ENCODE peak calls at places on chromosome 16, in nine cellular contexts. T, P, U, J, Z, D, M, A and Q are unnamed samples.

GRCh38 chr16:84562174-84562815 is 55.6 kb downstream of the COTL1 start:
- DNase-seq in M (no peak), J (no peak), Z (no peak), U (no peak), D (no peak), A (no peak), P (peak; percentile 23), T (no peak), Q (no peak)

GRCh38 chr16:50213939-50214519 is 52.3 kb upstream of the ADCY7 start:
- DNase-seq in M (peak; percentile 56), T (no peak), J (peak; percentile 72), D (no peak), Z (no peak), A (no peak), P (no peak), U (no peak), Q (peak; percentile 53)

GRCh38 chr16:81035975-81036750 is 521 bp downstream of the ATMIN start:
- DNase-seq in A (no peak), T (peak; percentile 23), P (peak; percentile 48), M (peak; percentile 31), Z (peak; percentile 61), J (peak; percentile 21), U (no peak), D (peak; percentile 20), Q (peak; percentile 4)

GRCh38 chr16:1048442-1049112 is 24.0 kb upstream of the SSTR5 start:
- DNase-seq in M (peak; percentile 17), A (no peak), T (peak; percentile 53), U (peak; percentile 75), P (peak; percentile 26), D (peak; percentile 75), Z (peak; percentile 87), J (peak; percentile 39), Q (no peak)

GRCh38 chr16:52050418-52050817 is 496.5 kb downstream of the TOX3 start:
- DNase-seq in M (peak; percentile 69), J (peak; percentile 1), Z (no peak), P (no peak), U (no peak), D (no peak), T (no peak), A (no peak), Q (no peak)

GRCh38 chr16:79712273-79712672 is 111.7 kb upstream of the MAF start:
- DNase-seq in M (no peak), D (no peak), T (no peak), Z (no peak), U (no peak), P (no peak), J (no peak), A (no peak), Q (no peak)

GRCh38 chr16:77871932-77872331 is 83.6 kb downstream of the VAT1L start:
- DNase-seq in A (no peak), D (no peak), P (no peak), T (no peak), M (no peak), U (no peak), Z (no peak), J (no peak), Q (no peak)

GRCh38 chr16:2786061-2786825 is 1.1 kb downstream of the PRSS33 start:
- DNase-seq in Z (no peak), J (no peak), D (no peak), P (no peak), T (no peak), U (no peak), A (no peak), M (no peak), Q (no peak)

GRCh38 chr16:4375717-4376116 is 4.1 kb downstream of the VASN start:
- DNase-seq in A (no peak), J (no peak), T (no peak), P (no peak), Z (no peak), U (no peak), M (peak; percentile 73), D (no peak), Q (no peak)

GRCh38 chr16:50360033-50360778 is 8.6 kb downstream of the BRD7 start:
- DNase-seq in Z (peak; percentile 57), M (no peak), D (no peak), U (no peak), P (no peak), A (no peak), T (no peak), J (peak; percentile 26), Q (no peak)

GRCh38 chr16:23504453-23505179 is 5.7 kb downstream of the GGA2 start:
- DNase-seq in Z (no peak), P (peak; percentile 72), T (no peak), M (peak; percentile 97), D (no peak), J (peak; percentile 82), A (peak; percentile 66), U (no peak), Q (peak; percentile 45)

GRCh38 chr16:1331712-1332617 is 1.5 kb upstream of the BAIAP3 start:
- DNase-seq in A (peak; percentile 47), Z (peak; percentile 94), T (peak; percentile 34), J (peak; percentile 84), U (no peak), P (peak; percentile 49), D (peak; percentile 63), M (peak; percentile 91), Q (peak; percentile 37)

GRCh38 chr16:12672986-12673385 is 130.7 kb downstream of the CPPED1 start:
- DNase-seq in M (no peak), T (no peak), P (no peak), Z (no peak), A (no peak), J (no peak), D (no peak), U (no peak), Q (no peak)

GRCh38 chr16:22635345-22635744 is 124.7 kb downstream of the NPIPB5 start:
- DNase-seq in T (no peak), J (no peak), Z (peak; percentile 29), U (peak; percentile 20), D (no peak), A (no peak), M (no peak), P (no peak), Q (no peak)